ENCODE peak calls at places on chromosomes 11 and 22, in seven cellular contexts. G is tibial artery; V is fibroblast of pulmonary artery; A is neuronal stem cell; P is activated CD4-positive, CD25-positive, alpha-beta regulatory T cell treated with anti-CD3 and anti-CD28 coated beads, Interleukin-2, amount 50 U/mL, for 16 hours; N is astrocyte; I is GM04504. O is an unnamed sample.

GRCh38 chr11:117570701-117571100 is 226.3 kb downstream of the DSCAML1 start:
- DNase-seq in V (no peak), I (no peak), P (no peak), G (no peak), A (no peak), N (no peak), O (no peak)

GRCh38 chr11:27599217-27599616 is 92.6 kb upstream of the LIN7C start:
- DNase-seq in I (no peak), A (no peak), G (no peak), P (no peak), V (no peak), N (no peak), O (peak; percentile 1)

GRCh38 chr22:20563941-20564371 is 56.5 kb downstream of the MED15 start:
- DNase-seq in P (no peak), N (no peak), A (no peak), G (no peak), I (no peak), V (no peak), O (no peak)

GRCh38 chr11:120564573-120565301 is 53.2 kb downstream of the GRIK4 start:
- DNase-seq in P (no peak), V (peak; percentile 68), I (no peak), N (peak; percentile 68), A (peak; percentile 48), G (peak; percentile 71), O (peak; percentile 84)

GRCh38 chr22:48850658-48851287 is 976.9 kb downstream of the BRD1 start:
- DNase-seq in V (no peak), I (no peak), A (no peak), N (no peak), G (peak; percentile 49), P (no peak), O (no peak)

GRCh38 chr11:2477254-2477653 is 32.4 kb downstream of the KCNQ1 start:
- DNase-seq in A (no peak), P (no peak), G (no peak), N (no peak), V (no peak), I (no peak), O (no peak)

GRCh38 chr11:116911981-116912734 is 74.7 kb upstream of the APOA1 start:
- DNase-seq in I (no peak), N (no peak), P (no peak), G (no peak), A (no peak), V (no peak), O (no peak)

GRCh38 chr11:120279490-120279889 is 39.5 kb downstream of the POU2F3 start:
- DNase-seq in V (no peak), P (no peak), N (no peak), G (no peak), I (no peak), A (no peak), O (no peak)

GRCh38 chr11:1483445-1483961 is 3.1 kb downstream of the MOB2 start:
- DNase-seq in V (no peak), N (no peak), I (no peak), A (no peak), G (peak; percentile 92), P (no peak), O (no peak)

GRCh38 chr11:96256213-96256580 is 86.8 kb downstream of the MAML2 start:
- DNase-seq in N (no peak), G (no peak), V (no peak), I (no peak), A (no peak), P (no peak), O (no peak)

GRCh38 chr11:60155928-60156327 is 27.0 kb downstream of the MS4A6A start:
- DNase-seq in P (no peak), A (no peak), I (no peak), G (no peak), N (no peak), V (no peak), O (no peak)

GRCh38 chr22:43298062-43298801 is 44.9 kb downstream of the SCUBE1 start:
- DNase-seq in I (no peak), N (no peak), G (no peak), A (no peak), P (no peak), V (no peak), O (no peak)

GRCh38 chr11:61609970-61610347 is 29.1 kb upstream of the SYT7 start:
- DNase-seq in G (no peak), V (no peak), P (no peak), N (no peak), I (no peak), A (no peak), O (peak; percentile 89)

GRCh38 chr11:77130763-77131513 is 2.9 kb downstream of the MYO7A start:
- DNase-seq in P (no peak), A (no peak), I (no peak), N (peak; percentile 29), V (peak; percentile 50), G (peak; percentile 76), O (no peak)

GRCh38 chr11:115385211-115385610 is 119.0 kb downstream of the CADM1 start:
- DNase-seq in A (no peak), G (no peak), N (peak; percentile 41), P (no peak), V (no peak), I (no peak), O (no peak)

GRCh38 chr22:31137721-31138120 is 2.6 kb downstream of the PLA2G3 start:
- DNase-seq in A (no peak), G (no peak), I (no peak), V (no peak), P (no peak), N (no peak), O (peak; percentile 24)

GRCh38 chr11:122796128-122796717 is 42.1 kb upstream of the CRTAM start:
- DNase-seq in N (no peak), I (no peak), V (peak; percentile 58), P (peak; percentile 23), G (no peak), A (peak; percentile 29), O (peak; percentile 59)

GRCh38 chr11:123653997-123654565 is 343 bp downstream of the SCN3B start:
- DNase-seq in I (peak; percentile 11), A (peak; percentile 67), N (peak; percentile 49), V (peak; percentile 46), P (no peak), G (no peak), O (peak; percentile 87)

GRCh38 chr11:71395010-71395560 is 53.1 kb downstream of the DHCR7 start:
- DNase-seq in P (no peak), G (no peak), I (no peak), V (no peak), N (no peak), A (no peak), O (no peak)

GRCh38 chr11:29530961-29531360 is 485.9 kb downstream of the KCNA4 start:
- DNase-seq in A (no peak), P (no peak), I (no peak), G (no peak), V (no peak), N (no peak), O (no peak)

GRCh38 chr11:28512143-28512756 is 404.1 kb downstream of the METTL15 start:
- DNase-seq in N (no peak), A (no peak), G (no peak), V (no peak), P (no peak), I (no peak), O (no peak)

GRCh38 chr11:46277623-46278386 is at the start of gene CREB3L1:
- DNase-seq in I (no peak), A (no peak), N (no peak), G (no peak), V (no peak), P (no peak), O (peak; percentile 88)

GRCh38 chr11:859394-860131 is 16.9 kb downstream of the TSPAN4 start:
- DNase-seq in V (peak; percentile 89), N (peak; percentile 62), P (no peak), I (no peak), A (no peak), G (no peak), O (peak; percentile 74)

GRCh38 chr22:22422629-22423112 is 85.9 kb downstream of the ZNF280B start:
- DNase-seq in P (peak; percentile 33), V (peak; percentile 64), A (peak; percentile 70), G (no peak), N (peak; percentile 22), I (peak; percentile 13), O (peak; percentile 63)

O was measured in H7.